ENCODE peak calls at places on chromosomes 11 and 22, in seven cellular contexts. U is upper lobe of right lung, R is sigmoid colon, Q is adipocyte, Y is lower lobe of right lung, C is fibroblast of pulmonary artery, S is BJ. X is an unnamed sample.

GRCh38 chr11:92440701-92441338 is 216.2 kb downstream of the FAT3 start:
- DNase-seq in U (no peak), R (no peak), Q (no peak), Y (no peak), C (no peak), S (no peak), X (no peak)

GRCh38 chr22:37260939-37261338 is 16.9 kb upstream of the RAC2 start:
- DNase-seq in U (peak; percentile 73), R (no peak), Q (peak; percentile 81), Y (peak; percentile 73), C (peak; percentile 65), S (no peak), X (peak; percentile 74)

GRCh38 chr11:45337583-45338360 is 51.6 kb upstream of the SYT13 start:
- DNase-seq in U (no peak), R (no peak), Q (no peak), Y (no peak), C (no peak), S (no peak), X (no peak)

GRCh38 chr11:5815534-5815933 is 6.8 kb downstream of the OR52N2 start:
- DNase-seq in U (no peak), R (no peak), Q (no peak), Y (no peak), C (no peak), S (no peak), X (no peak)

GRCh38 chr11:82906236-82906635 is 4.7 kb downstream of the DDIAS start:
- DNase-seq in U (no peak), R (no peak), Q (peak; percentile 87), Y (no peak), C (peak; percentile 54), S (no peak), X (no peak)

GRCh38 chr11:45180888-45181594 is 34.6 kb downstream of the PRDM11 start:
- DNase-seq in U (peak; percentile 91), R (peak; percentile 88), Q (peak; percentile 93), Y (peak; percentile 84), C (peak; percentile 55), S (no peak), X (peak; percentile 14)

GRCh38 chr11:110929129-110929528 is 216.9 kb upstream of the ARHGAP20 start:
- DNase-seq in U (no peak), R (no peak), Q (no peak), Y (no peak), C (no peak), S (no peak), X (no peak)

GRCh38 chr22:41919357-41920224 is 4.7 kb upstream of the SHISA8 start:
- DNase-seq in U (peak; percentile 83), R (no peak), Q (peak; percentile 35), Y (peak; percentile 74), C (no peak), S (no peak), X (peak; percentile 93)

GRCh38 chr11:94740975-94741707 is 27.0 kb upstream of the AMOTL1 start:
- DNase-seq in U (peak; percentile 65), R (peak; percentile 74), Q (peak; percentile 79), Y (peak; percentile 50), C (peak; percentile 67), S (no peak), X (peak; percentile 4)

GRCh38 chr11:126857860-126858808 is 142.4 kb downstream of the KIRREL3 start:
- DNase-seq in U (no peak), R (no peak), Q (no peak), Y (no peak), C (peak; percentile 21), S (no peak), X (no peak)

GRCh38 chr11:12075822-12076821 is 34.3 kb upstream of the MICAL2 start:
- DNase-seq in U (no peak), R (peak; percentile 83), Q (peak; percentile 92), Y (no peak), C (peak; percentile 96), S (peak; percentile 100), X (no peak)

GRCh38 chr11:10327254-10327653 is 22.4 kb downstream of the ADM start:
- DNase-seq in U (no peak), R (no peak), Q (peak; percentile 47), Y (no peak), C (peak; percentile 98), S (no peak), X (no peak)

GRCh38 chr22:49629586-49630447 is 197.9 kb downstream of the BRD1 start:
- DNase-seq in U (no peak), R (no peak), Q (no peak), Y (peak; percentile 42), C (no peak), S (no peak), X (no peak)

GRCh38 chr22:49630448-49630946 is 197.2 kb downstream of the BRD1 start:
- DNase-seq in U (no peak), R (no peak), Q (no peak), Y (peak; percentile 27), C (no peak), S (no peak), X (no peak)

GRCh38 chr22:49634006-49634772 is 193.5 kb downstream of the BRD1 start:
- DNase-seq in U (no peak), R (no peak), Q (no peak), Y (peak; percentile 34), C (no peak), S (no peak), X (no peak)

GRCh38 chr22:49633010-49633324 is 194.7 kb downstream of the BRD1 start:
- DNase-seq in U (no peak), R (no peak), Q (no peak), Y (peak; percentile 39), C (no peak), S (no peak), X (no peak)

DNA sequence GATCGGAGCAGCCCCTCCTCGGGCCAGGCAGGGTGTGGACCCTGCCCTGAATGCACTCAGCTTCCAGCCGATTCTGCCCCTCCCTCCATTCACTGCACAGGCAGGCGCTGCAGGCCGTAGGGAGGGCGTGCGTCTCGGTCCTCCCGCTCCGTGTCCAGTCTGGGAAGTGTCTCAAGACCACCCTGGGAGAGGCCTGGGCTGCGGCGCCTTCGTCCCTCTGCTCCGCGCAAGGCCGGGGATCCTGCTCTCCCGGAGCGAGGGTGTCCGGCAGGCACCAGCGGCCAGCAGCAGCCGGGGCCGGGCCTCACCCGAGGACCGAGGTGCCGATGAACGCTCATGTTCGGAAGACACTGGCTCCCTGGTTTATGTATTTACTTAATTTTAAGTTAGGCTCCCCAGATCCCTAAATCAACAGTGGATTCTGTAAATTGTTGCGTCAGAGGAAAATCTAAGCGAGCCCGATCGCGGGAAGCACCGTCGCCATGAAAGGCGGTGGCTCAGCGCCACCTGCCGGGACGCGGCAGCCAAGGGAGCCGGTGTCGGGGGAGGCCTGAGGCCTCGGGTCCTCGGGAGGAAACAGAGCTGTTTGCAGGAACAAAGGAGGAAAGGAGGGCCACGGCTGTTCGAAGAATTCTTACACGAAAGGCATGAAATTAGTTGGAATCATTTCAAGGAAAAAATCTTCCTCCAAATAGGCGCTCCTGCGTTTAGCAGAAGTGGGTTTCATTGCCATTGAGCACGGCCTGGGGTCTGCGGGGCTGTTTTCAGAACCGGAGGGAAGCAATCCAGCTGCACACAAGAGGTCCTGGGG is 195.3 kb downstream of the BRD1 start:
- DNase-seq in U (no peak), R (peak; percentile 76), Q (peak; percentile 52), Y (peak; percentile 51), C (peak; percentile 62), S (peak; percentile 0), X (no peak)
- H3K4me3 ChIP-seq in U (peak overlapping the region; percentile 28), R (peak overlapping the region; percentile 41), Q (peak overlapping the region; percentile 14), Y (peak overlapping the region; percentile 43), C (peak overlapping the region; percentile 40), S (peak overlapping the region; percentile 28), X (no peak overlapping the region)

GRCh38 chr11:3222941-3223905 is 4.6 kb upstream of the MRGPRG start:
- DNase-seq in U (no peak), R (no peak), Q (no peak), Y (no peak), C (no peak), S (no peak), X (no peak)
- H3K4me3 ChIP-seq in U (no peak overlapping the region), R (no peak overlapping the region), Q (no peak overlapping the region), Y (no peak overlapping the region), C (no peak overlapping the region), S (no peak overlapping the region), X (no peak overlapping the region)

GRCh38 chr22:48049116-48049515 is 1286.7 kb downstream of the TBC1D22A start:
- DNase-seq in U (no peak), R (no peak), Q (no peak), Y (no peak), C (no peak), S (no peak), X (no peak)

GRCh38 chr22:48044484-48045060 is 1282.1 kb downstream of the TBC1D22A start:
- DNase-seq in U (no peak), R (no peak), Q (no peak), Y (no peak), C (no peak), S (no peak), X (no peak)

GRCh38 chr22:48047722-48048500 is 1285.5 kb downstream of the TBC1D22A start:
- DNase-seq in U (no peak), R (no peak), Q (no peak), Y (no peak), C (no peak), S (no peak), X (no peak)

GRCh38 chr22:48042621-48043395 is 1280.4 kb downstream of the TBC1D22A start:
- DNase-seq in U (no peak), R (no peak), Q (no peak), Y (no peak), C (no peak), S (no peak), X (no peak)

GRCh38 chr22:48045369-48045768 is 1282.9 kb downstream of the TBC1D22A start:
- DNase-seq in U (no peak), R (no peak), Q (no peak), Y (no peak), C (no peak), S (no peak), X (peak; percentile 85)
- H3K4me3 ChIP-seq in U (no peak overlapping the region), R (no peak overlapping the region), Q (no peak overlapping the region), Y (no peak overlapping the region), C (no peak overlapping the region), S (no peak overlapping the region), X (no peak overlapping the region)

GRCh38 chr11:43975631-43976030 is 33.2 kb downstream of the C11orf96 start:
- DNase-seq in U (no peak), R (no peak), Q (no peak), Y (no peak), C (no peak), S (no peak), X (no peak)

GRCh38 chr11:43972366-43972765 is 29.9 kb downstream of the C11orf96 start:
- DNase-seq in U (no peak), R (no peak), Q (no peak), Y (no peak), C (no peak), S (no peak), X (no peak)

GRCh38 chr11:43969543-43969942 is 27.1 kb downstream of the C11orf96 start:
- DNase-seq in U (no peak), R (no peak), Q (peak; percentile 20), Y (no peak), C (peak; percentile 37), S (no peak), X (no peak)

GRCh38 chr11:43976863-43977262 is 34.4 kb downstream of the C11orf96 start:
- DNase-seq in U (no peak), R (no peak), Q (no peak), Y (no peak), C (no peak), S (no peak), X (no peak)

DNA sequence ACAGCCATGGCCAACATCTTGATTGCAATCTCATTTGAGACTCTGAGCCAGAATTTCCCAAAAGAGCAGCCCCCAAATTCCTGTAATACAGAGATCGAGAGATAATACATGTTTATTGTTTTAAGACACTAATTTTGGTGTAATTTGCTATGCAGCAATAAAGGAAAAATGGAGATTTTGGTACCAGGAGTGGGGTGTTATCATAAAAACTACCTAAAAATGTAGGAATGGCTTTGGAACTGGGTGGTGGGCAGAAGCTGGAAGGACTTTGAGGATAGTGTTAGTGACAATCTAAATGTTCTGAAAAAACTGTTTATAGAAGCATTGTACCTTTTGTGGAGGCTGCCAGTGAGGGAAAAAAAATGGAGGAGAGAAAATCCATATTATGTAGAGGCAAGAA is 32.4 kb downstream of the C11orf96 start:
- DNase-seq in U (no peak), R (no peak), Q (no peak), Y (no peak), C (no peak), S (no peak), X (no peak)
- H3K4me3 ChIP-seq in U (no peak overlapping the region), R (no peak overlapping the region), Q (no peak overlapping the region), Y (no peak overlapping the region), C (no peak overlapping the region), S (no peak overlapping the region), X (no peak overlapping the region)

X was measured in GM12865.